ENCODE peak calls at places on chromosomes 2 and 18, in six cellular contexts. V is IMR-90, S is tibial artery, O is heart right ventricle, D is K562, I is psoas muscle. A is an unnamed sample.

GRCh38 chr2:31694444-31694843 is 113.7 kb upstream of the SRD5A2 start:
- DNase-seq in V (peak; percentile 8), S (no peak), O (no peak), D (peak; percentile 19), I (no peak), A (no peak)

GRCh38 chr2:56047136-56047535 is 123.6 kb upstream of the EFEMP1 start:
- DNase-seq in V (no peak), S (no peak), O (no peak), D (no peak), I (no peak), A (no peak)

GRCh38 chr2:17547737-17548136 is 7.2 kb downstream of the VSNL1 start:
- DNase-seq in V (no peak), S (no peak), O (no peak), D (no peak), I (no peak), A (no peak)

GRCh38 chr2:217475101-217475500 is 527.7 kb downstream of the TNS1 start:
- DNase-seq in V (peak; percentile 15), S (no peak), O (no peak), D (no peak), I (no peak), A (no peak)

GRCh38 chr2:59590802-59591201 is 962.7 kb downstream of the BCL11A start:
- DNase-seq in V (no peak), S (no peak), O (no peak), D (no peak), I (no peak), A (no peak)

GRCh38 chr2:39451954-39452353 is 14.9 kb upstream of the MAP4K3 start:
- DNase-seq in V (no peak), S (no peak), O (no peak), D (no peak), I (no peak), A (no peak)

GRCh38 chr2:20641123-20641985 is 9.5 kb downstream of the HS1BP3 start:
- DNase-seq in V (peak; percentile 77), S (peak; percentile 98), O (no peak), D (no peak), I (peak; percentile 73), A (no peak)

GRCh38 chr18:7830468-7830867 is 263.4 kb downstream of the PTPRM start:
- DNase-seq in V (no peak), S (no peak), O (no peak), D (peak; percentile 19), I (no peak), A (no peak)

GRCh38 chr2:138752231-138752956 is 27.8 kb downstream of the NXPH2 start:
- DNase-seq in V (peak; percentile 0), S (no peak), O (no peak), D (no peak), I (no peak), A (no peak)

GRCh38 chr2:188416367-188416766 is 124.7 kb downstream of the GULP1 start:
- DNase-seq in V (no peak), S (no peak), O (no peak), D (no peak), I (no peak), A (no peak)

GRCh38 chr2:45301307-45302010 is 292.2 kb upstream of the SIX2 start:
- DNase-seq in V (no peak), S (no peak), O (no peak), D (no peak), I (no peak), A (no peak)

GRCh38 chr18:73283788-73284187 is 416.0 kb upstream of the NETO1 start:
- DNase-seq in V (peak; percentile 63), S (no peak), O (no peak), D (no peak), I (no peak), A (no peak)

GRCh38 chr2:10319892-10320574 is 17.3 kb downstream of the HPCAL1 start:
- DNase-seq in V (no peak), S (peak; percentile 19), O (no peak), D (no peak), I (no peak), A (no peak)

GRCh38 chr18:6954501-6954900 is 163.1 kb downstream of the LAMA1 start:
- DNase-seq in V (no peak), S (no peak), O (no peak), D (no peak), I (no peak), A (no peak)

GRCh38 chr2:190744041-190744440 is 95.2 kb downstream of the NAB1 start:
- DNase-seq in V (no peak), S (no peak), O (no peak), D (no peak), I (no peak), A (no peak)

GRCh38 chr2:26251893-26252292 is 7.2 kb downstream of the HADHB start:
- DNase-seq in V (peak; percentile 31), S (no peak), O (peak; percentile 42), D (no peak), I (peak; percentile 62), A (no peak)

GRCh38 chr18:49002045-49002444 is 51.3 kb upstream of the SMAD7 start:
- DNase-seq in V (no peak), S (no peak), O (no peak), D (no peak), I (no peak), A (no peak)

GRCh38 chr2:143226714-143227541 is 97.7 kb downstream of the ARHGAP15 start:
- DNase-seq in V (no peak), S (no peak), O (no peak), D (no peak), I (no peak), A (no peak)

GRCh38 chr2:161030260-161031063 is 129.8 kb upstream of the TANK start:
- DNase-seq in V (peak; percentile 100), S (peak; percentile 67), O (no peak), D (no peak), I (peak; percentile 31), A (no peak)

GRCh38 chr2:13005048-13005447 is 288.3 kb downstream of the TRIB2 start:
- DNase-seq in V (no peak), S (no peak), O (no peak), D (no peak), I (no peak), A (no peak)

GRCh38 chr2:13009027-13009426 is 292.3 kb downstream of the TRIB2 start:
- DNase-seq in V (peak; percentile 33), S (no peak), O (no peak), D (no peak), I (no peak), A (no peak)

GRCh38 chr2:13006407-13006806 is 289.7 kb downstream of the TRIB2 start:
- DNase-seq in V (no peak), S (no peak), O (no peak), D (no peak), I (no peak), A (no peak)

GRCh38 chr2:13005761-13006336 is 289.1 kb downstream of the TRIB2 start:
- DNase-seq in V (peak; percentile 17), S (no peak), O (no peak), D (no peak), I (no peak), A (no peak)

DNA sequence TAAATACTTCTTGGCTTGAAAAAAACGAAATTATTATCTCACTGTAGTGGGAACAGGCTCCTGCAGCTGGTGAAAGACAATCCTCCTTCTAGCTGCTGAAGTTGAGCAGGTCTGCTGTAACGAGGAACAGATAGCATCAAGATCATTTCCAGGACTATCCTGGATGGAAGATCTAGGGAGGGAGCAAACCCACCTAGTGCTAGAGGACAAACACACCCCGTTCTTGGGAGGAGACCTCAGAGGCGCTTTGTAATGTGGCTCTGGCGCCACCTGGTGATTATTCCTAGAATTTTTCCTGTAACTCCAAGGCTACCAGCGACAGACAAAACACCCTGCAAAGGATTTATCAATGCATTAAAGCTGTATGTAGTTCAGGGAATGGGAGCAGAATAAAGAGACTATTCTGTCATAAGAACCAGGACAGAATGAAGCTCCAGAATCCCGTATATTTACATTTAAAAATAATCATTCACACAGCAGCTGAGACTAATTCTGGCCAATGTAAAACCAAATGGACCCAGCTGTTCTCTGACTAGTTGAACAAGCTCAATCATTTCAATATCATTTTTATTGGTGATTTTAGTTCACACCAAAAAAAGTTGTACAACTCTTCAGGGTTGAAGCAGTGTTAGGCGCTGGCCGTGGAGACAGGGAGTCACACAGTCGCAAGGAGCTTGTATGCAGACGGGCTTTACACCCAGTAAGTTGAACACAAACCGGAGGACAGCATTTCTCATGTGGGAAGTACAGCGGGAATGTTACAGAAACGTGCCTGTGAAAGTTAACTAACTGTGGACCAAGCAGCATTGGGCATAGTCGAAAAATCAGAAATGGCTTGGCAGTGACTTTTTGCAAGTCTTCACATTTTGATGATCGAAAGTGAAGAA is 290.3 kb downstream of the TRIB2 start:
- DNase-seq in V (peak; percentile 65), S (peak; percentile 65), O (peak; percentile 25), D (peak; percentile 72), I (peak; percentile 30), A (no peak)
- H3K4me3 ChIP-seq in V (no peak overlapping the region), S (no peak overlapping the region), O (peak overlapping the region; percentile 24), D (no peak overlapping the region), I (no peak overlapping the region), A (peak overlapping the region; percentile 34)

DNA sequence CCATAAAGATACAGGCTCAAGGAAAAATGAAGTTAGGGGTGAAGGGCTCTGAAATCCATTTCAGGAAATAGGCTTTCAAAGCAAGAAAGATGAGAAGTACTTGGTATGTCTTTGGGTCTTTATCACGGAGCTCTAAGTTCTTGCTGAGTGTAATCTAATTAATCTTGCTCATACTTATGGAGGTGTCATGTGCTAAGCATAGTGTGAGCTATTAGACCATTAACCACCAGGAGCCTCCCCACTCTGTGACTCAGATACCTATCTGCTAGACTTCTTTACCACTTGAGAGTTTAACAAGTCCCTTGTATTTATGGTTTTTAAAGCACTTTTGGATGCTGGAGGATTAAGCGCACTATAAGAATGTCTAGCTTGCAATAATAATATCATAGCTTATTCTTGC is 678.7 kb downstream of the EPHA4 start:
- DNase-seq in V (no peak), S (no peak), O (no peak), D (no peak), I (no peak), A (no peak)
- H3K9me3 ChIP-seq in V (no peaks in the 10 kb centered on the region), S (no peaks in the 10 kb centered on the region), O (no peaks in the 10 kb centered on the region), D (no peaks in the 10 kb centered on the region), I (no peaks in the 10 kb centered on the region), A (no peaks in the 10 kb centered on the region)

GRCh38 chr2:134244587-134244986 is 9.3 kb upstream of the MGAT5 start:
- DNase-seq in V (no peak), S (no peak), O (no peak), D (no peak), I (no peak), A (no peak)
- TF ChIP-seq CTCF in V (no peak), S (no peak), O (no peak), D (no peak), I (no peak), A (no peak)

DNA sequence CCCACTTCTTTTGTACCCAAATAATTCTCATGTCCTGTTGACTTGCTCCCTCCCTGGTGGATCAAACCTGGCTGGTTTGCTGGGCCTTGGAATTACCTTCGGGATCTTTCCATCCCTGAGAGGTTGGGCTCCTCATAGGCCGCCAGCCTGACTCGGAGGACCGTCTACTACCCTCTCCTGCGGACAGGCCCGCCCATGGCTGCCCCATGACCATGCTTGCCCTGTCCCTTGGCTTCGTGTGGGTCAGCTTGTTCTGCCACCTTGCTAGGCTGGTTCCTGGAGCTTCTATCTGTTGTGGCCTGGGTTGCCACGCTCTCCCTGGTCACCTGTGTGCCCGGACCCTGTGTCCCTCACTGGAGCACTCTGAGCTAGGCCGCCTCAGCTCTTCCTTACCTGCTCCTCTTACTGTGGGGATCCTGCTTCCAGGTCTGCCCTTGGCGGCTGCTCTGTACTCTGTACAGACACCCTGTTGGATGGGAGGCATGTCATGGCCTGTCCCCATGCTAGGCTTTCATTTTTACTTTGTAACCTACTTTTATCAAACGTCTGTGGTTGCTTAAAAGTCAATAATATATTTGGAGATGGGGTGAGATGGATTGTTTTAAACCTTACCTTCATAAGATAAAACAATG is 29.7 kb upstream of the FHL2 start:
- DNase-seq in V (no peak), S (no peak), O (peak; percentile 49), D (no peak), I (no peak), A (no peak)
- H3K4me3 ChIP-seq in V (no peak overlapping the region), S (no peak overlapping the region), O (no peak overlapping the region), D (no peak overlapping the region), I (no peak overlapping the region), A (no peak overlapping the region)